ENCODE peak calls at places on chromosome 14, in six cellular contexts. B is HepG2; X is AG10803; Y is naive thymus-derived CD4-positive, alpha-beta T cell; G is cardiac muscle cell; S is H7. Q is an unnamed sample.

GRCh38 chr14:71309756-71310155 is 402.5 kb downstream of the PCNX1 start:
- DNase-seq in B (no peak), X (no peak), G (no peak), Y (no peak), S (peak), Q (no peak)

GRCh38 chr14:53452005-53452678 is 299.0 kb upstream of the DDHD1 start:
- DNase-seq in Y (no peak), B (no peak), X (no peak), S (no peak), G (no peak), Q (no peak)

GRCh38 chr14:104974665-104975390 is 3.3 kb downstream of the AHNAK2 start:
- DNase-seq in Y (no peak), B (no peak), X (no peak), S (no peak), G (no peak), Q (no peak)

GRCh38 chr14:77128414-77128891 is 13.1 kb downstream of the ZDHHC22 start:
- DNase-seq in X (no peak), S (no peak), Y (no peak), G (no peak), B (peak), Q (no peak)

GRCh38 chr14:66717571-66718140 is 209.7 kb downstream of the GPHN start:
- DNase-seq in Y (no peak), X (no peak), S (no peak), B (no peak), G (no peak), Q (no peak)

GRCh38 chr14:58866386-58866785 is 228.6 kb downstream of the DACT1 start:
- DNase-seq in G (peak), B (no peak), X (peak), Y (no peak), S (no peak), Q (no peak)

GRCh38 chr14:104509673-104510072 is 69.9 kb upstream of the C14orf180 start:
- DNase-seq in S (peak), B (no peak), G (no peak), Y (no peak), X (no peak), Q (no peak)

GRCh38 chr14:61511558-61511924 is 183.8 kb upstream of the HIF1A start:
- DNase-seq in X (peak), S (no peak), G (no peak), Y (peak), B (no peak), Q (no peak)

GRCh38 chr14:71592361-71592760 is 339.9 kb upstream of the RGS6 start:
- DNase-seq in S (no peak), X (no peak), G (no peak), B (no peak), Y (no peak), Q (no peak)

GRCh38 chr14:86057018-86057667 is 527.2 kb downstream of the FLRT2 start:
- DNase-seq in S (no peak), Y (no peak), B (peak), X (peak), G (peak), Q (peak)

GRCh38 chr14:51242545-51243490 is 2.8 kb downstream of the TMX1 start:
- DNase-seq in G (no peak), B (no peak), Y (no peak), X (no peak), S (no peak), Q (no peak)

GRCh38 chr14:23910081-23910875 is 43.3 kb upstream of the DHRS4 start:
- DNase-seq in S (peak), G (peak), Y (no peak), X (peak), B (peak), Q (peak)

GRCh38 chr14:69855180-69855817 is 23.9 kb upstream of the SMOC1 start:
- DNase-seq in Y (no peak), B (no peak), S (no peak), X (no peak), G (peak), Q (no peak)

GRCh38 chr14:102951034-102951433 is 28.6 kb downstream of the AMN start:
- DNase-seq in G (peak), S (no peak), B (no peak), X (no peak), Y (no peak), Q (no peak)

GRCh38 chr14:67853207-67853606 is 33.6 kb downstream of the RAD51B start:
- DNase-seq in S (no peak), Y (no peak), G (no peak), X (peak), B (no peak), Q (no peak)

GRCh38 chr14:55889124-55889523 is 229.1 kb upstream of the PELI2 start:
- DNase-seq in X (no peak), B (no peak), Y (no peak), S (no peak), G (no peak), Q (no peak)

GRCh38 chr14:81716953-81717352 is 183.3 kb upstream of the SEL1L start:
- DNase-seq in G (no peak), X (no peak), Y (no peak), B (no peak), S (no peak), Q (no peak)

DNA sequence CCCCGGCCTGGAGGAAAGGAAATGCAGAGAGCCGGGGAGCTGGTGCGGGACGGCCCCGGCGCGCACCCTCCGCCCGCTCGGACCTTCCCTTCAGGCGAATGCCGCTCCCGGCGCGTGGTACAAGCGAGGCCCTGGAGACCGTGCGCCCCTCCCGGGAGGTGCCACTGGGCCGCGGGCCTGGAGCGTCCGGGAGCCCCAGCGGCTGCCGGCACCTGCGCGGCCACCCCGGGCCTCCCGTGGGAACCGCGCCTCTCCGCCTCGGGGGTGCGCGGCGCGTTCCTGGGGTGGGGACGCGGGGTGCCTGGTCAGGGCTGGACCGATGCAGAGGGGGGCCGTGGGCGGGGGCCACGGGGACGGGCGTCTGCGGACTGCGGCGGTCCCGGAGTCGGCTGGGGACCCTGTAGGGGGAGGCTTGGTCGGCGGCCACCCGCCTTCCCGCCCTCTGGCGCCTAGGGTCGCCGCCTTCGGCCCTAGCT is 518 bp downstream of the PAPLN start:
- DNase-seq in B (no peak), G (no peak), Y (no peak), X (no peak), S (peak), Q (no peak)
- H3K4me3 ChIP-seq in B (peak), G (peak), Y (no peak), X (peak), S (peak), Q (no peak)

DNA sequence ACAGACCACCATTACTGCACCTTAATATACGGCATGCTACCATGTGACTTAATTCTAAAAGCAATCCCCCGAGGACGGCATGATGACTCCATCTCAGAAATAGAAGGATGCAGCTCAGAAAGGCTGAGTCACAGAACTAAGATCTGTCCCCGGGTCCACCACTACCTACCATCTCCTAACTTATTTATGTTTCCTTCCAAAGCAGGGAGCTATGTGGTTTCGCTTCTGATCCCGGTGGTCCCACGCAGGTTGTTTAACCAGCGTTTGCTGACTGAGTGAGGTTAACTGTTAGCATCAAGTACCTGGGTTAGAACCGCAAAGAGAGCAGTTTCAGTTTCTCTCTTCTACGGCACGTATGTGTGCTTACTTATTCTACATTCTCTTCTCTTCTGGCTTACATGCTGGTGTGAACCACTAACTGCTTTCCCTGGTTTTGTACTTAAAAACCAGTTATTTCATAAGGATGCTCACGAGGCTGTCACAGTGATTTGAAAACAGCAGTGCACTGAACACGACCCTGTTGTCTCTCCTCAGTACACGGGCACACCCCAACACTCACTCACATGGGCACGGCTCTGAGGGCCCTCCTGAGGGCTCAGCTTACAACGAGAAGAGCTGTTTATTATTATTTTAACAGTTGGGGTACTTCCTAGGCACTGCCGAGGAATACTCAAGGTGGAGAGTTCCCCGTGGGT is 66.7 kb downstream of the CCDC88C start:
- DNase-seq in G (no peak), X (no peak), B (no peak), Y (peak), S (no peak), Q (peak)
- H3K4me3 ChIP-seq in G (no peak), X (no peak), B (no peak), Y (peak), S (no peak), Q (peak)

GRCh38 chr14:21257395-21258193 is 11.6 kb downstream of the HNRNPC start:
- DNase-seq in S (no peak), G (peak), B (no peak), X (peak), Y (no peak), Q (no peak)
- H3K4me3 ChIP-seq in S (no peak), G (no peak), B (no peak), X (no peak), Y (peak), Q (no peak)

GRCh38 chr14:39265741-39266588 is 32.2 kb downstream of the MIA2 start:
- DNase-seq in B (no peak), S (no peak), G (peak), Y (no peak), X (peak), Q (no peak)

GRCh38 chr14:39266871-39267591 is 33.3 kb downstream of the MIA2 start:
- DNase-seq in X (peak), G (peak), Y (peak), B (peak), S (peak), Q (peak)

GRCh38 chr14:39266589-39266870 is 32.8 kb downstream of the MIA2 start:
- DNase-seq in G (no peak), X (no peak), Y (no peak), B (peak), S (peak), Q (no peak)

GRCh38 chr14:39267592-39268112 is 33.9 kb downstream of the MIA2 start:
- DNase-seq in B (peak), S (no peak), X (peak), Y (peak), G (peak), Q (no peak)

GRCh38 chr14:39268393-39268792 is 34.7 kb downstream of the MIA2 start:
- DNase-seq in B (peak), Y (no peak), G (peak), X (peak), S (no peak), Q (peak)
- H3K4me3 ChIP-seq in B (peak), Y (peak), G (peak), X (peak), S (no peak), Q (peak)

DNA sequence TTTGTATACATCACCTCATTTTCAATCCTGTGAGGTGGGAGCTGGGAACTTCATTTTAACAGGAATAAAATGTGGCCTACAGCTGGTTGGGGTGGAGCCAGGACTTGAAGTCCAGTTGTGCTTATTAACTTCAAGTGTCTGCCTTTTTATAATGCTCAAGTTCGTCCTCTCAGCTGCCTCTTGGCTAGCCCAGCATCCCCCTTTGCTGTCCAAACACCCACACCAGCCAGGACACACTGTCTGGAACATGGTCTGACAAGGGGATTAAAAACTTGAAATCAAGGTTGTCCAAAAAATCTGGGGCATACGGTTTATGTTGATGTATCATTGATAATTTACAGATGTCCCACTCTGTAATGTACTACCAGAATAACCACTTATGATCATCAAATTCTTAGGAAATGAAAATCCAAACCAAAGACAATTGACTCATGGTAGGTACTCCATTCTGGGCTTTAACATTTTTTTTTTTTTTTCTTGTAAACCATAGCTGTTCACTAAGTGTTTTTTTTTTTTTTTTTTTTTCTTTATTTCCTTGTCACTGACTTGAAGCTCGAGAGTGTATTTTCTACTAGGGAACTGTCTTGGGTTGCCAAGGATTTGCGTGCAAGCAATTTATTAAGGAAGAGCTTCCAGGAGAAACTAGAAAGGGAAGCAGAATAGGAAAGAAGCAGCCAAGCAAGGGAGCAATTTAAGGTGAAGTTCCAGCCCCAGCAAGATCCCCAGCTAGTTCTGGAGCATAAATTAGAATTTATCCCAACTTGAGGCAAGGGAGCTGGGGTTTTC is 252.2 kb downstream of the EFCAB11 start:
- DNase-seq in Y (no peak), G (peak), X (peak), S (no peak), B (no peak), Q (no peak)
- H3K4me3 ChIP-seq in Y (peak), G (no peak), X (peak), S (peak), B (no peak), Q (peak)

DNA sequence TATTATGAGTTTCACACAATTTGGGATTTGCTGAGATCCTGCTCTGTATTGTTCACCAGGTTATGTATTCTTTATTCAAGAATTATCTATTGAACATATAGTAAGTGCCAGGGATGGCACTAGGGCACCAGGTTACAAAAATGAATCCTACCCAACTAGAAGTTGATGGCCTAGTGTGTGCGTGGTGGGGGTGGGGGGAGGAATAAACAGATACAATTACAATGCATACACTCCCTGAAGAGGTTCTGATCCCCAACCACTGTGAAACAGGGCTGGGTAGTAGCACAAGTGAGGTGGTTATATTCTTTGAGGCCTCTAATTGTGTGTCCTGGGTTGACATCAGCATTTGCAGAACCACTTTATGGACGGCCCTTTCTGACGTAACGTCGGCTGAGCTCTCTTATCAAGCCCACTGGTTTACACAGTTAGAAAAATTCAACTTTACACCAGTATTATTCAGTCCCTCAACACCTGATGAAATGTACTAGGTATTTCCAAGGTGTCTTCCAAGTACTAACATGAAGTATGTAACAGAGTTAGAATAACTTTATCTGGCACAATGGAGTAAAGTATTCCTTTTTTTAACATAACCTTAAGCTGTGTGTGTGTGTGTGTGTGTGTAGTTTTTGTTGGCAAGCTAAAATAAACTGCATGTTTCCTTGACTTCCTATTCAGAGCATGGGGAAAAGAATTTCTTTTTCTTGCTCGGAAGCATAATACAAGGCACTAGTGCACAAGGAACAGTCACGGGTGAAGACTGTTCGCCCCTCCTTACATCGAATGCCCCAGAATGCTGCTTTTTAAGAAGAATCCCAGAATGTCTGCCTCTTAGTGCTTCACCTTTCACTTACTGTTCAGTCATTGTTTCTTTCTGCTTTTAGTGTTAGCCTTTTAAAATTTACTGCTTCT is 8.1 kb upstream of the GLRX5 start:
- DNase-seq in X (no peak), S (no peak), G (peak), Y (no peak), B (peak), Q (no peak)
- H3K4me3 ChIP-seq in X (peak), S (no peak), G (no peak), Y (no peak), B (no peak), Q (no peak)

DNA sequence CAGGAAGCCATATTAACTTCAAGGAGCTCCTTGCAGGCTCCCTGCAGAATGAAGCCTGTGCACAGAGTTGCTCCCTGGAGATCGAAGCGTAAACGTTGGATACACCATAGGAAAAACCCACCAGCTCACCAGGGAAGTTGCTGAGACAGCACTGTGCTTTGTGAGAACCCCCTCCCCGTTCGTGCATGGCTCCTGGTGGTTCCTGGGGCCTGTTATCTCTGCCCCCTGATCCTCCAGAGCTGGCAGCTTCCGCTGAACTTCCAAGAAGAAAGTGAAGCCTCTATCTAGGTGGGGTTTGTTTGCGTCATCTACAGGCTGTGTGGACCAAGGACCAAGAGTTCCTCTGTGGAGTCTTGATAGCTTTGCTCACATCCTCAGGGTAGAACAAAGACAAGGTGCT is 2.4 kb upstream of the CCDC85C start:
- DNase-seq in G (no peak), B (no peak), Y (no peak), S (no peak), X (no peak), Q (no peak)
- H3K4me3 ChIP-seq in G (no peak), B (no peak), Y (no peak), S (no peak), X (no peak), Q (no peak)

DNA sequence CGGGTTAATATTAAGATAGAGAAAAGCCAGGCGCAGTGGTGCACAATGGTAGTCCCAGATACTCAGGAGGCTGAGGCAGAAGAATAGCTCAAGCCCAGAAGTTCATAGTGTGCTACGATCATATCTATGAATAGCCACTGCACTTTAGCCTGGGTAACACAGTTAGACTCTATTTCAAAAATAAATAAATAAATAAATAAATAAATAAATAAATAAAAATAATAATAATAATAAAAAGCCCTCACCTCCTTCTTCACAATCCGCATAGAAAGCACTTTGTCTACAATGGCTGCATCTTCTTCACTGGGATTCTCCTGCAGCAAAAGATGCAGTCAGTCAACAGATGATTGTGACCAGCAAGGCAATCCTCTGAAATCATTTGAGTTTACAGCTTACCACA is 31.5 kb upstream of the SUPT16H start:
- DNase-seq in S (no peak), X (no peak), B (no peak), Y (no peak), G (no peak), Q (no peak)
- H3K4me3 ChIP-seq in S (no peak), X (no peak), B (no peak), Y (no peak), G (no peak), Q (no peak)

Q was measured in Jurkat, Clone E6-1.